ENCODE peak calls at places on chromosomes 7 and 10, in five cellular contexts. D is A549, K is anterior cingulate cortex, S is neural progenitor cell, X is T1000. P is an unnamed sample.
A peak's percentile ranks its signal among the peaks of the same experiment; 100 is the strongest.

GRCh38 chr7:41912851-41913580 is 210.1 kb upstream of the INHBA start:
- DNase-seq in D (no peak), K (no peak), S (no peak), X (no peak), P (no peak)

GRCh38 chr10:30591249-30591670 is 38.3 kb downstream of the LYZL2 start:
- DNase-seq in D (peak; percentile 67), K (no peak), S (peak; percentile 60), X (peak; percentile 11), P (peak; percentile 54)

GRCh38 chr7:106071356-106071998 is 40.6 kb downstream of the SYPL1 start:
- DNase-seq in D (no peak), K (no peak), S (no peak), X (no peak), P (no peak)

GRCh38 chr7:36036590-36036989 is 116.5 kb upstream of the EEPD1 start:
- DNase-seq in D (peak; percentile 37), K (no peak), S (no peak), X (no peak), P (no peak)

GRCh38 chr7:873367-874002 is 2.9 kb upstream of the GET4 start:
- DNase-seq in D (peak; percentile 90), K (no peak), S (peak; percentile 86), X (peak; percentile 62), P (peak; percentile 91)

GRCh38 chr7:5636914-5637313 is 144.5 kb downstream of the RNF216 start:
- DNase-seq in D (peak; percentile 58), K (no peak), S (peak; percentile 36), X (peak; percentile 58), P (no peak)

GRCh38 chr10:7917736-7918135 is 99.4 kb downstream of the TAF3 start:
- DNase-seq in D (no peak), K (no peak), S (no peak), X (no peak), P (no peak)

GRCh38 chr7:147432068-147432467 is 1158.5 kb upstream of the C7orf33 start:
- DNase-seq in D (no peak), K (no peak), S (peak; percentile 76), X (no peak), P (no peak)

GRCh38 chr10:23534761-23535160 is 95.9 kb downstream of the OTUD1 start:
- DNase-seq in D (no peak), K (no peak), S (no peak), X (no peak), P (no peak)

GRCh38 chr10:130407052-130407451 is 270.9 kb downstream of the GLRX3 start:
- DNase-seq in D (no peak), K (no peak), S (no peak), X (no peak), P (no peak)

GRCh38 chr10:53664620-53665019 is 892.0 kb upstream of the MBL2 start:
- DNase-seq in D (no peak), K (no peak), S (peak; percentile 14), X (peak; percentile 7), P (no peak)

GRCh38 chr10:661891-662605 is 27.4 kb downstream of the DIP2C start:
- DNase-seq in D (no peak), K (no peak), S (peak; percentile 29), X (no peak), P (no peak)

GRCh38 chr7:140623995-140624902 is 16.4 kb downstream of the DENND2A start:
- DNase-seq in D (no peak), K (no peak), S (no peak), X (no peak), P (no peak)

P was measured in SW480.